ENCODE peak calls at places on chromosomes 13 and 19, in seven cellular contexts. R is GM03348; I is myocyte; E is transverse colon; Q is NCI-H2081; J is Calu3; P is activated naive CD4-positive, alpha-beta T cell treated with Interleukin-2 at 50 U/mL for 16 hours. B is an unnamed sample.

GRCh38 chr13:79423801-79424642 is 18.0 kb upstream of the RBM26 start:
- DNase-seq in E (no peak), I (peak), P (no peak), R (peak), J (no peak), Q (peak), B (no peak)

GRCh38 chr13:72726721-72727416 is 560 bp downstream of the MZT1 start:
- DNase-seq in E (peak), J (peak), I (peak), P (peak), R (peak), Q (peak), B (no peak)

GRCh38 chr19:23817519-23817918 is 58.8 kb upstream of the ZNF681 start:
- DNase-seq in E (peak), I (peak), J (no peak), R (no peak), Q (peak), P (peak), B (peak)

GRCh38 chr19:21328402-21328801 is 808 bp downstream of the ZNF708 start:
- DNase-seq in E (no peak), P (no peak), I (no peak), Q (peak), J (no peak), R (peak), B (no peak)

GRCh38 chr13:110812111-110812868 is 98.8 kb downstream of the ING1 start:
- DNase-seq in E (no peak), R (peak), Q (no peak), P (no peak), J (no peak), I (peak), B (no peak)

GRCh38 chr19:45935267-45935666 is 20.7 kb upstream of the NANOS2 start:
- DNase-seq in J (no peak), I (no peak), P (no peak), R (no peak), Q (no peak), E (no peak), B (no peak)

GRCh38 chr13:44842158-44842557 is 147.1 kb downstream of the NUFIP1 start:
- DNase-seq in R (peak), I (no peak), J (no peak), P (no peak), Q (no peak), E (no peak), B (no peak)

GRCh38 chr19:13428352-13428751 is 77.9 kb downstream of the CACNA1A start:
- DNase-seq in E (no peak), I (peak), P (peak), J (peak), Q (peak), R (peak), B (no peak)

GRCh38 chr19:38877781-38878574 is at the start of gene RINL:
- DNase-seq in P (peak), I (peak), E (peak), Q (peak), J (peak), R (no peak), B (no peak)

GRCh38 chr13:24348797-24349515 is 39.6 kb downstream of the C1QTNF9 start:
- DNase-seq in Q (peak), R (no peak), I (peak), P (no peak), J (peak), E (peak), B (peak)

GRCh38 chr19:36489920-36490415 is 607 bp upstream of the ZNF566 start:
- DNase-seq in Q (peak), P (peak), J (peak), R (peak), E (peak), I (no peak), B (no peak)

GRCh38 chr13:113184568-113185440 is 23.7 kb downstream of the PCID2 start:
- DNase-seq in Q (peak), J (no peak), P (no peak), R (no peak), I (peak), E (no peak), B (peak)

GRCh38 chr19:55156202-55157063 is 1.1 kb downstream of the TNNI3 start:
- DNase-seq in J (peak), Q (peak), R (peak), I (peak), P (no peak), E (peak), B (no peak)

GRCh38 chr13:48675247-48675646 is 21.5 kb downstream of the CYSLTR2 start:
- DNase-seq in I (no peak), R (no peak), E (no peak), Q (no peak), P (no peak), J (no peak), B (no peak)

GRCh38 chr19:35155441-35155840 is 906 bp downstream of the FXYD5 start:
- DNase-seq in R (no peak), E (no peak), I (no peak), Q (no peak), J (no peak), P (peak), B (no peak)

GRCh38 chr13:31699650-31700049 is 39.7 kb upstream of the RXFP2 start:
- DNase-seq in P (no peak), J (no peak), E (no peak), I (no peak), Q (no peak), R (no peak), B (no peak)

GRCh38 chr19:3108775-3109174 is 14.6 kb downstream of the GNA11 start:
- DNase-seq in P (peak), I (peak), Q (peak), R (peak), J (peak), E (peak), B (peak)

GRCh38 chr19:1624458-1624857 is 19.2 kb upstream of the UQCR11 start:
- DNase-seq in I (peak), Q (peak), P (peak), E (peak), R (peak), J (no peak), B (peak)

GRCh38 chr13:45413826-45414312 is 4.3 kb downstream of the SLC25A30 start:
- DNase-seq in I (no peak), P (no peak), R (no peak), Q (no peak), J (no peak), E (no peak), B (no peak)

GRCh38 chr13:106161186-106161585 is 374.3 kb downstream of the EFNB2 start:
- DNase-seq in Q (no peak), J (no peak), I (no peak), P (no peak), E (no peak), R (no peak), B (no peak)

GRCh38 chr13:102757006-102757405 is 16.6 kb downstream of the TEX30 start:
- DNase-seq in R (no peak), P (no peak), I (no peak), J (no peak), E (no peak), Q (no peak), B (no peak)

GRCh38 chr19:41795031-41795461 is 1.3 kb upstream of the CEACAM3 start:
- DNase-seq in E (peak), R (peak), J (peak), I (peak), P (peak), Q (peak), B (peak)

GRCh38 chr19:5091576-5092215 is 122.8 kb downstream of the KDM4B start:
- DNase-seq in Q (no peak), E (no peak), P (no peak), J (no peak), I (no peak), R (no peak), B (no peak)

GRCh38 chr13:33676045-33676699 is 141.8 kb upstream of the RFC3 start:
- DNase-seq in P (no peak), R (peak), I (peak), J (peak), E (peak), Q (peak), B (no peak)

GRCh38 chr19:34350161-34350561 is 14.8 kb upstream of the GPI start:
- DNase-seq in R (peak), P (peak), E (no peak), J (no peak), Q (no peak), I (peak), B (no peak)

GRCh38 chr13:52906122-52906903 is 57.9 kb upstream of the PCDH8 start:
- DNase-seq in E (no peak), J (no peak), I (no peak), R (no peak), Q (no peak), P (no peak), B (no peak)

GRCh38 chr13:60227168-60227567 is 63.4 kb upstream of the DIAPH3 start:
- DNase-seq in J (no peak), Q (no peak), R (no peak), I (no peak), E (no peak), P (no peak), B (no peak)

GRCh38 chr13:80473695-80474094 is 132.8 kb upstream of the SPRY2 start:
- DNase-seq in P (no peak), R (no peak), J (no peak), E (no peak), I (no peak), Q (no peak), B (peak)

GRCh38 chr13:41697578-41697977 is 240.2 kb downstream of the RGCC start:
- DNase-seq in P (no peak), E (no peak), I (no peak), Q (no peak), J (no peak), R (no peak), B (no peak)

GRCh38 chr13:77740931-77741586 is 43.6 kb downstream of the SLAIN1 start:
- DNase-seq in Q (peak), P (no peak), I (no peak), R (no peak), J (no peak), E (no peak), B (no peak)

GRCh38 chr13:32164622-32165268 is 133.2 kb downstream of the FRY start:
- DNase-seq in I (peak), J (peak), E (no peak), P (no peak), Q (peak), R (peak), B (peak)

GRCh38 chr13:29684441-29684840 is 89.0 kb upstream of the SLC7A1 start:
- DNase-seq in Q (no peak), I (peak), P (no peak), J (no peak), R (peak), E (no peak), B (no peak)

GRCh38 chr13:45796421-45796960 is 55.1 kb downstream of the SIAH3 start:
- DNase-seq in Q (no peak), R (no peak), I (no peak), E (no peak), P (no peak), J (no peak), B (no peak)

GRCh38 chr13:40777166-40777956 is 6.4 kb upstream of the MRPS31 start:
- DNase-seq in E (peak), I (peak), Q (peak), R (peak), P (peak), J (peak), B (peak)

GRCh38 chr19:44948763-44949374 is 3.0 kb downstream of the APOC2 start:
- DNase-seq in I (peak), E (no peak), R (no peak), P (no peak), Q (no peak), J (no peak), B (no peak)

GRCh38 chr13:113337556-113337955 is 26.4 kb downstream of the GRTP1 start:
- DNase-seq in I (peak), Q (no peak), P (no peak), E (no peak), J (no peak), R (no peak), B (no peak)